ENCODE peak calls at places on chromosomes 4 and X, in five cellular contexts. One of them, this sample, is unnamed.

GRCh38 chr4:125314676-125315570 is at the start of gene FAT4:
- DNase-seq in cardiac muscle cell: peak
- DNase-seq in stimulated activated CD4-positive, alpha-beta T cell treated with anti-CD3 and anti-CD28 coated beads, Interleukin-4, amount 100 ng/mL, for 48 hours: no peak
- DNase-seq in amniotic stem cell: peak
- DNase-seq in heart left ventricle: peak
- DNase-seq in this sample: peak

GRCh38 chr4:137032242-137032641 is 500.1 kb downstream of the PCDH18 start:
- DNase-seq in heart left ventricle: no peak
- DNase-seq in amniotic stem cell: no peak
- DNase-seq in cardiac muscle cell: no peak
- DNase-seq in stimulated activated CD4-positive, alpha-beta T cell treated with anti-CD3 and anti-CD28 coated beads, Interleukin-4, amount 100 ng/mL, for 48 hours: no peak
- DNase-seq in this sample: no peak

GRCh38 chrX:108131471-108131870 is 39.9 kb downstream of the ATG4A start:
- DNase-seq in cardiac muscle cell: no peak
- DNase-seq in stimulated activated CD4-positive, alpha-beta T cell treated with anti-CD3 and anti-CD28 coated beads, Interleukin-4, amount 100 ng/mL, for 48 hours: no peak
- DNase-seq in heart left ventricle: no peak
- DNase-seq in amniotic stem cell: no peak
- DNase-seq in this sample: peak

GRCh38 chr4:150332086-150332485 is 249.9 kb upstream of the MAB21L2 start:
- DNase-seq in amniotic stem cell: no peak
- DNase-seq in heart left ventricle: no peak
- DNase-seq in stimulated activated CD4-positive, alpha-beta T cell treated with anti-CD3 and anti-CD28 coated beads, Interleukin-4, amount 100 ng/mL, for 48 hours: no peak
- DNase-seq in cardiac muscle cell: no peak
- DNase-seq in this sample: no peak

GRCh38 chrX:13357925-13358324 is 38.1 kb upstream of the ATXN3L start:
- DNase-seq in heart left ventricle: no peak
- DNase-seq in amniotic stem cell: no peak
- DNase-seq in cardiac muscle cell: no peak
- DNase-seq in stimulated activated CD4-positive, alpha-beta T cell treated with anti-CD3 and anti-CD28 coated beads, Interleukin-4, amount 100 ng/mL, for 48 hours: no peak
- DNase-seq in this sample: no peak

GRCh38 chrX:7689791-7690412 is 153.1 kb upstream of the VCX start:
- DNase-seq in cardiac muscle cell: no peak
- DNase-seq in stimulated activated CD4-positive, alpha-beta T cell treated with anti-CD3 and anti-CD28 coated beads, Interleukin-4, amount 100 ng/mL, for 48 hours: no peak
- DNase-seq in amniotic stem cell: no peak
- DNase-seq in heart left ventricle: no peak
- DNase-seq in this sample: no peak

GRCh38 chr4:102157984-102158383 is 187.3 kb downstream of the SLC39A8 start:
- DNase-seq in amniotic stem cell: no peak
- DNase-seq in stimulated activated CD4-positive, alpha-beta T cell treated with anti-CD3 and anti-CD28 coated beads, Interleukin-4, amount 100 ng/mL, for 48 hours: no peak
- DNase-seq in cardiac muscle cell: no peak
- DNase-seq in heart left ventricle: no peak
- DNase-seq in this sample: no peak

GRCh38 chrX:12269484-12269883 is 131.2 kb downstream of the FRMPD4 start:
- DNase-seq in stimulated activated CD4-positive, alpha-beta T cell treated with anti-CD3 and anti-CD28 coated beads, Interleukin-4, amount 100 ng/mL, for 48 hours: no peak
- DNase-seq in cardiac muscle cell: no peak
- DNase-seq in heart left ventricle: no peak
- DNase-seq in amniotic stem cell: no peak
- DNase-seq in this sample: no peak

GRCh38 chr4:98659741-98660507 is 1.5 kb upstream of the TSPAN5 start:
- DNase-seq in amniotic stem cell: no peak
- DNase-seq in heart left ventricle: no peak
- DNase-seq in cardiac muscle cell: no peak
- DNase-seq in stimulated activated CD4-positive, alpha-beta T cell treated with anti-CD3 and anti-CD28 coated beads, Interleukin-4, amount 100 ng/mL, for 48 hours: no peak
- DNase-seq in this sample: no peak

GRCh38 chrX:11470231-11470630 is 177.0 kb downstream of the AMELX start:
- DNase-seq in amniotic stem cell: peak
- DNase-seq in cardiac muscle cell: no peak
- DNase-seq in stimulated activated CD4-positive, alpha-beta T cell treated with anti-CD3 and anti-CD28 coated beads, Interleukin-4, amount 100 ng/mL, for 48 hours: no peak
- DNase-seq in heart left ventricle: no peak
- DNase-seq in this sample: no peak

GRCh38 chr4:112361181-112361791 is 64.1 kb downstream of the ALPK1 start:
- DNase-seq in heart left ventricle: no peak
- DNase-seq in stimulated activated CD4-positive, alpha-beta T cell treated with anti-CD3 and anti-CD28 coated beads, Interleukin-4, amount 100 ng/mL, for 48 hours: no peak
- DNase-seq in cardiac muscle cell: no peak
- DNase-seq in amniotic stem cell: no peak
- DNase-seq in this sample: no peak

GRCh38 chrX:97556359-97556758 is 672.7 kb downstream of the RPA4 start:
- DNase-seq in heart left ventricle: no peak
- DNase-seq in stimulated activated CD4-positive, alpha-beta T cell treated with anti-CD3 and anti-CD28 coated beads, Interleukin-4, amount 100 ng/mL, for 48 hours: no peak
- DNase-seq in cardiac muscle cell: peak
- DNase-seq in amniotic stem cell: no peak
- DNase-seq in this sample: no peak

GRCh38 chrX:19334945-19335626 is 8.6 kb upstream of the PDHA1 start:
- DNase-seq in heart left ventricle: no peak
- DNase-seq in stimulated activated CD4-positive, alpha-beta T cell treated with anti-CD3 and anti-CD28 coated beads, Interleukin-4, amount 100 ng/mL, for 48 hours: no peak
- DNase-seq in cardiac muscle cell: peak
- DNase-seq in amniotic stem cell: no peak
- DNase-seq in this sample: peak

GRCh38 chrX:17521871-17522693 is 147.1 kb downstream of the NHS start:
- DNase-seq in cardiac muscle cell: peak
- DNase-seq in heart left ventricle: no peak
- DNase-seq in amniotic stem cell: no peak
- DNase-seq in stimulated activated CD4-positive, alpha-beta T cell treated with anti-CD3 and anti-CD28 coated beads, Interleukin-4, amount 100 ng/mL, for 48 hours: no peak
- DNase-seq in this sample: peak

GRCh38 chr4:132101526-132101925 is 1047.6 kb upstream of the PCDH10 start:
- DNase-seq in cardiac muscle cell: no peak
- DNase-seq in stimulated activated CD4-positive, alpha-beta T cell treated with anti-CD3 and anti-CD28 coated beads, Interleukin-4, amount 100 ng/mL, for 48 hours: no peak
- DNase-seq in heart left ventricle: no peak
- DNase-seq in amniotic stem cell: no peak
- DNase-seq in this sample: no peak

GRCh38 chr4:3481113-3481531 is 18.0 kb downstream of the DOK7 start:
- DNase-seq in cardiac muscle cell: peak
- DNase-seq in heart left ventricle: no peak
- DNase-seq in stimulated activated CD4-positive, alpha-beta T cell treated with anti-CD3 and anti-CD28 coated beads, Interleukin-4, amount 100 ng/mL, for 48 hours: no peak
- DNase-seq in amniotic stem cell: no peak
- DNase-seq in this sample: no peak

GRCh38 chr4:78788005-78788889 is 12.1 kb downstream of the BMP2K start:
- DNase-seq in amniotic stem cell: no peak
- DNase-seq in stimulated activated CD4-positive, alpha-beta T cell treated with anti-CD3 and anti-CD28 coated beads, Interleukin-4, amount 100 ng/mL, for 48 hours: no peak
- DNase-seq in cardiac muscle cell: no peak
- DNase-seq in heart left ventricle: no peak
- DNase-seq in this sample: no peak

GRCh38 chr4:137370206-137370633 is 162.1 kb downstream of the PCDH18 start:
- DNase-seq in stimulated activated CD4-positive, alpha-beta T cell treated with anti-CD3 and anti-CD28 coated beads, Interleukin-4, amount 100 ng/mL, for 48 hours: no peak
- DNase-seq in heart left ventricle: no peak
- DNase-seq in cardiac muscle cell: no peak
- DNase-seq in amniotic stem cell: no peak
- DNase-seq in this sample: no peak

GRCh38 chr4:73451404-73451803 is 15.4 kb downstream of the AFP start:
- DNase-seq in heart left ventricle: no peak
- DNase-seq in stimulated activated CD4-positive, alpha-beta T cell treated with anti-CD3 and anti-CD28 coated beads, Interleukin-4, amount 100 ng/mL, for 48 hours: no peak
- DNase-seq in cardiac muscle cell: no peak
- DNase-seq in amniotic stem cell: no peak
- DNase-seq in this sample: no peak

GRCh38 chr4:83011779-83012630 is 1.4 kb upstream of the LIN54 start:
- DNase-seq in stimulated activated CD4-positive, alpha-beta T cell treated with anti-CD3 and anti-CD28 coated beads, Interleukin-4, amount 100 ng/mL, for 48 hours: peak
- DNase-seq in heart left ventricle: peak
- DNase-seq in amniotic stem cell: no peak
- DNase-seq in cardiac muscle cell: peak
- DNase-seq in this sample: no peak

This sample was measured in SW 1271.